ENCODE peak calls at places on chromosomes 7 and 10, in five cellular contexts. Y is ovary, X is heart left ventricle, R is tibial nerve, L is breast epithelium. U is an unnamed sample. For H3K4me1, the result is how much of the 10 kb centered on the place peaks cover.

GRCh38 chr7:77351539-77352004 is 64.6 kb downstream of the GSAP start:
- DNase-seq in X (peak), R (no peak), L (no peak), Y (no peak), U (no peak)

GRCh38 chr10:21343087-21343486 is 182.4 kb downstream of the SKIDA1 start:
- DNase-seq in L (no peak), X (no peak), Y (no peak), R (no peak), U (no peak)

GRCh38 chr10:70705121-70705861 is 33.0 kb downstream of the ADAMTS14 start:
- DNase-seq in X (no peak), L (no peak), Y (no peak), R (no peak), U (no peak)

GRCh38 chr10:114538544-114538906 is 119.5 kb downstream of the ABLIM1 start:
- DNase-seq in R (no peak), L (no peak), X (no peak), Y (no peak), U (no peak)

GRCh38 chr10:96638696-96639095 is 51.9 kb upstream of the TM9SF3 start:
- DNase-seq in R (no peak), X (no peak), Y (no peak), L (no peak), U (no peak)

GRCh38 chr10:14074062-14074884 is 256.5 kb downstream of the FRMD4A start:
- DNase-seq in L (peak), X (peak), Y (peak), R (peak), U (peak)

GRCh38 chr7:101787864-101788263 is 29.6 kb upstream of the CUX1 start:
- DNase-seq in L (no peak), Y (no peak), X (no peak), R (no peak), U (no peak)

GRCh38 chr7:76049295-76049694 is 1.4 kb downstream of the MDH2 start:
- DNase-seq in L (no peak), Y (no peak), R (no peak), X (no peak), U (no peak)

GRCh38 chr10:110209926-110210662 is 2.7 kb downstream of the MXI1 start:
- DNase-seq in L (no peak), X (peak), R (no peak), Y (peak), U (no peak)

GRCh38 chr7:35446091-35446490 is 192.2 kb upstream of the TBX20 start:
- DNase-seq in R (no peak), L (no peak), X (peak), Y (no peak), U (no peak)

GRCh38 chr10:132984801-132985545 is 42.6 kb upstream of the CFAP46 start:
- DNase-seq in L (no peak), X (no peak), Y (no peak), R (no peak), U (no peak)

GRCh38 chr7:33921216-33921938 is 16.0 kb downstream of the BMPER start:
- DNase-seq in X (peak), R (peak), Y (peak), L (no peak), U (no peak)

GRCh38 chr10:17464545-17464944 is 10.2 kb upstream of the ST8SIA6 start:
- DNase-seq in X (no peak), Y (no peak), L (no peak), R (no peak), U (no peak)

GRCh38 chr10:131199646-131200045 is 111.9 kb downstream of the TCERG1L start:
- DNase-seq in X (no peak), Y (no peak), L (no peak), R (no peak), U (no peak)

GRCh38 chr7:29865526-29865925 is 59.2 kb downstream of the WIPF3 start:
- DNase-seq in R (no peak), Y (peak), X (no peak), L (no peak), U (no peak)

GRCh38 chr7:107690611-107691010 is 30.0 kb downstream of the SLC26A4 start:
- DNase-seq in X (peak), Y (no peak), L (no peak), R (no peak), U (no peak)

GRCh38 chr7:157474685-157475084 is 137.9 kb downstream of the DNAJB6 start:
- DNase-seq in X (no peak), R (no peak), L (no peak), Y (no peak), U (no peak)

GRCh38 chr10:51937736-51938135 is 238.3 kb upstream of the CSTF2T start:
- DNase-seq in L (no peak), X (no peak), Y (no peak), R (no peak), U (no peak)

GRCh38 chr7:127893547-127893946 is 137.7 kb downstream of the LRRC4 start:
- DNase-seq in X (no peak), Y (no peak), L (no peak), R (no peak), U (no peak)

GRCh38 chr10:944034-944831 is 12.7 kb upstream of the LARP4B start:
- DNase-seq in Y (peak), L (no peak), X (peak), R (peak), U (no peak)

GRCh38 chr10:3757638-3758490 is 27.1 kb downstream of the KLF6 start:
- DNase-seq in Y (no peak), R (no peak), L (no peak), X (no peak), U (peak)

GRCh38 chr7:7443951-7444350 is 91.7 kb downstream of the COL28A1 start:
- DNase-seq in R (no peak), L (no peak), Y (no peak), X (no peak), U (no peak)

GRCh38 chr7:152675761-152676636 is at the start of gene XRCC2:
- DNase-seq in R (peak), X (peak), L (peak), Y (peak), U (peak)

GRCh38 chr10:21511931-21512330 is 13.6 kb downstream of the SKIDA1 start:
- DNase-seq in L (no peak), X (no peak), Y (no peak), R (no peak), U (no peak)

GRCh38 chr7:75889826-75890225 is 11.0 kb downstream of the RHBDD2 start:
- DNase-seq in L (no peak), Y (no peak), R (peak), X (no peak), U (no peak)

GRCh38 chr10:72593963-72594362 is 31.9 kb downstream of the MICU1 start:
- DNase-seq in L (no peak), X (no peak), Y (no peak), R (no peak), U (no peak)

GRCh38 chr7:42753322-42753721 is 158.5 kb downstream of the C7orf25 start:
- DNase-seq in Y (no peak), L (no peak), X (no peak), R (no peak), U (no peak)

GRCh38 chr7:108246227-108246837 is 116.2 kb upstream of the LAMB4 start:
- DNase-seq in L (no peak), Y (no peak), R (no peak), X (no peak), U (no peak)

GRCh38 chr10:132777441-132777840 is 8.5 kb downstream of the NKX6-2 start:
- DNase-seq in R (no peak), X (no peak), Y (no peak), L (no peak), U (no peak)

GRCh38 chr10:26860026-26860541 is 674 bp downstream of the ABI1 start:
- DNase-seq in X (peak), Y (peak), R (peak), L (peak), U (no peak)

GRCh38 chr10:132815161-132815857 is 29.4 kb upstream of the NKX6-2 start:
- DNase-seq in R (no peak), Y (no peak), L (no peak), X (no peak), U (no peak)

GRCh38 chr10:62024026-62024701 is 122.7 kb downstream of the ARID5B start:
- DNase-seq in Y (no peak), X (no peak), L (no peak), R (no peak), U (no peak)

GRCh38 chr10:45505336-45505735 is 131.3 kb downstream of the ALOX5 start:
- DNase-seq in Y (no peak), L (no peak), R (no peak), X (no peak), U (no peak)

DNA sequence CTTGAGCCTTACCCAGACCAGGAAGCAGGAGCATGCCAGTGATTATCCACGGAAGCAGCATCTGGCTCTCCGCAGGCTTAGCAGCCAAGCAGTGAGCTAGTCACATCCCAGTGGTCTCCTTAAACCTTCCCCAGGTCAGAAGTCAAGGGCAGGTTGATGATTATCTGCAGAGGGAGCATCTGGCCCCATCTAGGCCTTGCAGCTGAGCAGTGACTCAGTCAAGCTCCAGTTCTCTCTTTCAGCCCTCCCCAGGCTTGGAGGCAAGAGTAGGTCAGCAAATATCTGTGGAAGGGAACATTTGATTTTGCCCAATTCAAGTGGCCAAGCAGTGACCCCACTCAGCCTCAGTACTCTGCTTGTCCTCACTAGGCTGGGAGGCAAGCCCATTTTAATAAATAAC is 61.6 kb downstream of the ANKRD7 start:
- DNase-seq in Y (no peak), X (no peak), L (no peak), R (no peak), U (no peak)
- TF ChIP-seq CTCF in Y (no peak), X (no peak), L (no peak), R (no peak), U (no peak)

GRCh38 chr7:114957434-114957833 is 35.5 kb downstream of the MDFIC start:
- DNase-seq in R (no peak), X (no peak), L (no peak), Y (no peak), U (no peak)
- H3K4me1 ChIP-seq in R (under half), X (under half), L (under half), Y (under half), U (under half)

DNA sequence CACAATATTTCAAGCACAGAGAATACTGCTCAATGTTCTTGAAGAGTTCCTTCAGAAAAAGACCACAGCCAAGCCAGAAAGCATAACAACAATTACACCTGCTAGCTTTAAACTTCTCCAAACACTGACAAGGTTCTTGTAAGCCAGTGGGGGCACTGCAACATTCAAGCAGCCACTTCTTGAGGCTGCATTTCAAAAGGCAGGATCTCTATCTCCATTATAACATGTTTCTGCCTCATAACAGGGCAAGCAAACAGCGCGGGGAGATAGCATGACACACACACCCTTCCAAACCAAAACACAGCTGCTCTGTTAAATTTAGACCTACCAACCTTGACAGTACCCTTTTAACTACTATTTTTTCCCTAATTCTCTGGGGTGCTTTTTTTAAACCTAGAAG is 30.8 kb downstream of the CHCHD3 start:
- DNase-seq in Y (peak), X (peak), L (no peak), R (no peak), U (no peak)
- TF ChIP-seq CTCF in Y (no peak), X (no peak), L (no peak), R (no peak), U (no peak)

GRCh38 chr7:151494569-151495284 is 25.0 kb downstream of the RHEB start:
- DNase-seq in R (no peak), Y (no peak), X (no peak), L (no peak), U (no peak)

GRCh38 chr7:151490706-151491105 is 29.0 kb downstream of the RHEB start:
- DNase-seq in X (no peak), Y (no peak), R (no peak), L (no peak), U (no peak)

GRCh38 chr7:151489498-151489897 is 30.2 kb downstream of the RHEB start:
- DNase-seq in X (no peak), L (no peak), Y (no peak), R (no peak), U (no peak)

GRCh38 chr7:151493083-151493482 is 26.6 kb downstream of the RHEB start:
- DNase-seq in L (no peak), X (no peak), Y (no peak), R (no peak), U (no peak)

DNA sequence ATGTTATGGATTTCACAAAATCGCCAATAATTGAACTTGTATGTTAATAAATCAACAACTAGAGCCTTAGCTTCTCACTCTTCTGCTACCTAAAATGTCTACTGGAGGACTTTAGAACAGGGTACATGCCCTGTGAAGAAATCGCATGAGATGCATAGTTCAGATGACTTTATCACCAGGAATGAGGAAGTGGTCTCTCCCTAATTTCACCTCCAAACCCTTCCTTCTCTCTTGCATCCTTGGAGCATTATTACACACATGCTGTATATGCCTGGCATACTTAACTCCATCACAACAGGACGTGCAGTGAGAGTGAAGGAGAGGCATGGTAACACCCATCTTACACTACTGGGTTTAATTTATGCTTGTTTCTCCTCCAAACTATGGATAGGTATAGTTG is 27.8 kb downstream of the RHEB start:
- DNase-seq in X (no peak), Y (no peak), L (no peak), R (no peak), U (no peak)
- H3K4me1 ChIP-seq in X (half or more), Y (under half), L (under half), R (half or more), U (under half)

DNA sequence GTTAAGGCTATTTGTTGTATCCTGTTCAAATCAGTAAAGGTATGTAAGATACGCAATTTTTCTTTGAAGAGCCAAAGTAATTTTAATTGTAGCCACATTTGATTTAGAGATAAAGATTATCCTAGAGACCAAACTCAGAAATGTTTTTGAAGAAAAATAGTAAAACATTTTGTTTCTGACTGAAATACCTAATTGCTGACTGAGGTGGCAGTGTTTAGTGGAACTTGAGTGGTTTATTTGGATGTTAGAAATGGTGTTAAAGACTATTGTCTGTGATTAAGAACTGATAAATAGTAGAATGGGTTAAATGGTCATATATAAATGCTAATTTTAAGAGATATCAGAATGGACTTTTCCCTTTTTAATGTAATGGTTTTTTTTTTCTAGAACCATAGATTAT is 15.3 kb downstream of the EDRF1 start:
- DNase-seq in L (no peak), R (no peak), Y (no peak), X (no peak), U (no peak)
- TF ChIP-seq CTCF in L (no peak), R (no peak), Y (no peak), X (no peak), U (no peak)

DNA sequence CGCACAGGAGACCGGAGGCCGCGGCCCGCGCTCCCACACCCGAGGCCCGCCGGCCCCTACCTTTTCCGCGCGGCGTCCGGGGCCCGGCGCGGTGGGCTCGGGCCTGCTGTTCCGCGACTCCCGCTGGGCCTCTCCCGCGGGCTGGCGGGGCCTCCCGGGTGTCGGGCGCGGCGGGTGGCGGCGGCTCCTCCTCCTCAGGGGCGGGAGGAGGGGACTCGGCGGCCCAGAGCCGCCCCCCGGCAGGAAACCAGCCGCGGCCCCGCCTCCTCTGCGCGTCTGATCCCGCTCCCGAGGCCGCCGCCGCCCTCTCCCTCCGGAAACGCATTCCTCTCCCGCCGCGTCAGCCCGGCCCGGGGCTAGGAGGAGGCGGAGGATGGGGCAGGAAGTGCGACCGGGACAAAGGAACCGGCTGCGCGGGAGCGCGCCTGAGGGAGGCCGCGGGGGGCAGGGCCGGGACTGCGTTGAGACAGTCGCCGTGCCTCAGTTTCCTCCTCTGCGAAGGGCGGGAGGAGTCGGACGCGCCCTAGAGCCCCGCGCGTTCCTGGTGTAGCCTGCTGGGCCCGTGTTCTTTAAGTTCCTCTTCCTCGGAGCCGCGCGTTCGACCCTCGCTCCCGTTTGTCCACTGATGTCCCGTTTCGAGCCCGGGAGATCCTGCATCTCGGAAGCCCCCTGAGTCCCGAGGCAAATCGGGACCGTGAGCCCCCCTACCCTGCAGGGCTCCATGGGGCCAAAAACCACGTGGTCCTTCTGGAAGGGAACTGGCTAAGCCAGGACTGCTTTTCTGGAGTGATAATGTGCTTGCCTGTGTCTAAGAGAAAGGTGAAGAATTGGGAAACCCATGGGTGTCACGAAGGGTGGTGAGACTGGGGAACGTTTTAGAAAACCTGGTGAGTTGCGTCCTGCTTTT is at the start of gene ITGB1:
- DNase-seq in Y (peak), L (peak), X (peak), R (peak), U (peak)
- H3K4me1 ChIP-seq in Y (under half), L (under half), X (half or more), R (half or more), U (half or more)

GRCh38 chr7:50614721-50615518 is 49.7 kb upstream of the DDC start:
- DNase-seq in R (no peak), L (no peak), Y (no peak), X (no peak), U (peak)
- TF ChIP-seq CTCF in R (no peak), L (no peak), Y (no peak), X (peak), U (no peak)

U was measured in vagina.